ENCODE peak calls at places on chromosomes 11 and 22, in five cellular contexts. F is psoas muscle, H is HCT116, J is PC-3, N is hepatocyte. W is an unnamed sample. For H3K4me1, the result is how much of the 10 kb centered on the place peaks cover.

GRCh38 chr11:8773916-8774537 is 91.4 kb downstream of the RPL27A start:
- DNase-seq in H (no peak), J (no peak), N (no peak), F (no peak), W (no peak)

GRCh38 chr22:44577391-44578114 is 79.5 kb upstream of the RTL6 start:
- DNase-seq in J (no peak), H (no peak), F (no peak), N (no peak), W (no peak)

GRCh38 chr11:74288161-74288560 is 23.3 kb downstream of the P4HA3 start:
- DNase-seq in F (no peak), J (peak), N (peak), H (no peak), W (no peak)

GRCh38 chr11:48116843-48117242 is 99.8 kb upstream of the OR4B1 start:
- DNase-seq in J (no peak), N (no peak), F (no peak), H (no peak), W (no peak)

GRCh38 chr11:86106916-86107315 is 38.0 kb upstream of the PICALM start:
- DNase-seq in F (no peak), J (no peak), H (no peak), N (no peak), W (no peak)

GRCh38 chr11:13119928-13120520 is 110.9 kb downstream of the RASSF10 start:
- DNase-seq in J (peak), F (no peak), H (no peak), N (no peak), W (no peak)

GRCh38 chr22:31754813-31755212 is 994 bp downstream of the DEPDC5 start:
- DNase-seq in H (no peak), F (no peak), J (no peak), N (no peak), W (no peak)

GRCh38 chr22:28955817-28956216 is 72.4 kb downstream of the ZNRF3 start:
- DNase-seq in F (no peak), H (no peak), N (no peak), J (no peak), W (no peak)

GRCh38 chr11:112996924-112997323 is 35.7 kb downstream of the NCAM1 start:
- DNase-seq in F (no peak), N (no peak), J (no peak), H (no peak), W (no peak)

GRCh38 chr22:30284172-30284571 is 5.1 kb downstream of the CASTOR1 start:
- DNase-seq in J (no peak), N (no peak), H (no peak), F (no peak), W (no peak)

GRCh38 chr22:17888855-17889254 is 114.6 kb upstream of the BID start:
- DNase-seq in N (no peak), H (no peak), J (no peak), F (no peak), W (no peak)

GRCh38 chr11:15127341-15127740 is 12.6 kb downstream of the INSC start:
- DNase-seq in H (no peak), N (no peak), F (no peak), J (peak), W (no peak)

GRCh38 chr11:73956876-73957653 is 6.2 kb downstream of the DNAJB13 start:
- DNase-seq in H (no peak), F (no peak), J (no peak), N (no peak), W (no peak)

GRCh38 chr11:88308576-88308975 is 29.0 kb downstream of the CTSC start:
- DNase-seq in H (no peak), F (no peak), J (no peak), N (no peak), W (no peak)

GRCh38 chr11:46416656-46417055 is 25.1 kb upstream of the CHRM4 start:
- DNase-seq in F (no peak), N (no peak), J (no peak), H (no peak), W (no peak)

GRCh38 chr11:35639591-35640179 is 21.4 kb downstream of the FJX1 start:
- DNase-seq in F (no peak), H (no peak), J (no peak), N (no peak), W (no peak)

GRCh38 chr11:86459682-86460460 is 85.2 kb downstream of the CCDC81 start:
- DNase-seq in F (peak), N (peak), H (peak), J (peak), W (peak)

GRCh38 chr11:107018274-107018901 is at the start of gene GUCY1A2:
- DNase-seq in F (peak), N (peak), J (no peak), H (no peak), W (peak)

GRCh38 chr22:26860233-26860765 is 202.9 kb downstream of the MIAT start:
- DNase-seq in F (no peak), N (no peak), J (no peak), H (no peak), W (no peak)

GRCh38 chr11:44905131-44905866 is 45.4 kb downstream of the TP53I11 start:
- DNase-seq in J (no peak), F (no peak), N (no peak), H (no peak), W (no peak)

GRCh38 chr11:111798279-111798678 is 32.1 kb upstream of the PPP2R1B start:
- DNase-seq in F (no peak), N (no peak), J (no peak), H (no peak), W (no peak)

GRCh38 chr22:35437038-35437437 is 37.1 kb downstream of the MCM5 start:
- DNase-seq in F (no peak), H (peak), J (peak), N (no peak), W (no peak)

GRCh38 chr22:19824197-19825015 is 30.3 kb downstream of the GNB1L start:
- DNase-seq in J (no peak), F (no peak), N (peak), H (no peak), W (no peak)

GRCh38 chr11:116680349-116681125 is 92.2 kb downstream of the BUD13 start:
- DNase-seq in F (no peak), N (no peak), J (no peak), H (no peak), W (no peak)

GRCh38 chr11:125835748-125836147 is 2.6 kb downstream of the PATE4 start:
- DNase-seq in J (no peak), N (no peak), F (no peak), H (no peak), W (no peak)

GRCh38 chr22:38859581-38860290 is 12.3 kb downstream of the CBX6 start:
- DNase-seq in N (no peak), J (no peak), H (no peak), F (no peak), W (no peak)

GRCh38 chr22:38860291-38861169 is 11.5 kb downstream of the CBX6 start:
- DNase-seq in H (no peak), N (no peak), J (no peak), F (no peak), W (no peak)

GRCh38 chr22:38861170-38861874 is 10.7 kb downstream of the CBX6 start:
- DNase-seq in F (no peak), J (no peak), H (no peak), N (no peak), W (no peak)

GRCh38 chr22:38861927-38862326 is 10.1 kb downstream of the CBX6 start:
- DNase-seq in H (no peak), N (no peak), J (no peak), F (no peak), W (no peak)

DNA sequence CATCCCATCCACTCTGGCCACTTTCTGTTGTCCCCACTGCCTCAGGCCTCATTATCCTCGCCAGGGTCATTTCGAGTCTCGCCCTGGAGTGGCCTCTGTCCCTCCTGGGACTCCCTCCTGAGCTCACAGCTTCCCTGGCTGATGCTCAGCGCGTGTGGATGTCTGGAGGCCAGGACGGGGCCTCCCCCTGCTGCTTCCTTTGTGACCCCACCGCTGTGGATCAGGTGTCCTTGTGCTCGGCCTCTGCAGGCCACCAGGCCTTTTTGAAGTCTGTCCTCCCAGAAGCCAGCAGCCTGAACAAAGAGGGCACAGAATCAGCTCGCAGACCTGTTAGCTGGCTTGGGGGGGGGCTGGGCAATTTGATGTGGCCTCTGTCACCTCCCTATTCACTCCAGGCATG is 13.5 kb downstream of the CBX6 start:
- DNase-seq in F (no peak), J (no peak), N (no peak), H (no peak), W (no peak)
- H3K4me3 ChIP-seq in F (no peak), J (no peak), N (no peak), H (no peak), W (no peak)

DNA sequence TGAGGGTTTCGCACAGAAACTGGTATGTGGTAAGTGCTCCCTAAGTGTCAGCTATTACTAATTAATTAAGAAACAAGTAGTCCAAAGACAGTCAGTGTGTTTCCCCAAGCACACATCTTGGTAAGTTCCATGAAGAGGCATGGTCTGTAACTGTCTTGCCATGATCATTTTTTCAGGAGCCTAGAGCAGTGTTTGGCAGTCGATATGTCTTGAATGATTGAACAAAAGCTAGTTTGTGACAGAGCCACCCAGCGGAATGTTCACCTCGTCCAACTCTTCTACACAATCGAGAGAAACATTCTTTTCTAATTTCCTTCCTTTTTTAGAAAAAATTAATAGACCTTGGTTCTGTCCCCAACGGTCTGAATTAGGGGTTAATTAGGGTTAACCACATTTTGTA is 57.5 kb upstream of the FTH1 start:
- DNase-seq in N (no peak), H (no peak), J (no peak), F (no peak), W (no peak)
- H3K4me1 ChIP-seq in N (under half), H (under half), J (under half), F (under half), W (under half)

GRCh38 chr11:58575377-58576020 is at the start of gene LPXN:
- DNase-seq in J (peak), H (no peak), F (no peak), N (no peak), W (no peak)

GRCh38 chr11:58578635-58579191 is at the start of gene ZFP91:
- DNase-seq in J (peak), N (peak), H (peak), F (peak), W (peak)

GRCh38 chr11:58577441-58578135 is 1.3 kb upstream of the ZFP91 start:
- DNase-seq in H (no peak), J (peak), N (peak), F (peak), W (peak)

GRCh38 chr11:58578136-58578634 is 678 bp upstream of the ZFP91 start:
- DNase-seq in H (peak), N (peak), F (peak), J (peak), W (peak)

DNA sequence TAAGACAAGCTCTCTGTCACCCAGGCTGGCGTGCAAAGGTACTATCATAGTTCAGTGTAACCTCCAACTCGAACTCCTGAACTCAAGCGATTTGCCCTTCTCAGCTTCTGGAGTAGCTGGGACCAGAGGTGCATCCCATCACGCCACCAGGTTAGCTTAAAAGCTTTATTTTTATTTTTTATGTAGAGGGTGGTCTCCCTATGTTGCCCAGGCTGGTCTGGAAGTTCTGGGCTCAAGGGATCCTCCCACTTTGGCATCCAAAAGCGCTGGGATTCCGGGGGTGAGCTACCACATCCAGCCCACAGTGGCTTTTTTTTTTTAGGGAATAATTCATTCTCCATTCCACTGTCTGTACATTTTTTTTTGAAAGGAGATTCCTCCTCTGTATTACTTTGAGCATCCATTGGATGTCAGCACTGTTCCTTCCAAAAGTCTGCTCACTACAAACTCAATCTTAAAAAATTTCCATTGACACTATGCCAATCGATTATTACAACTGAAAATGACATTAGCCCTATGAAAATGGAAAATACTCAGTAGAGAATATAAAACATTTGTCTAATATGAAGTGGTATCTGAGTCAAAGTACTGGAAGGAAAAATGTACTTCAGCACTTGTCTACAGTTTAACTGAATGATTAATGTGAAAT is 1.3 kb upstream of the LPXN start:
- DNase-seq in J (peak), H (no peak), F (no peak), N (peak), W (no peak)
- TF ChIP-seq CTCF in J (peak), H (peak), F (peak), N (peak), W (peak)

DNA sequence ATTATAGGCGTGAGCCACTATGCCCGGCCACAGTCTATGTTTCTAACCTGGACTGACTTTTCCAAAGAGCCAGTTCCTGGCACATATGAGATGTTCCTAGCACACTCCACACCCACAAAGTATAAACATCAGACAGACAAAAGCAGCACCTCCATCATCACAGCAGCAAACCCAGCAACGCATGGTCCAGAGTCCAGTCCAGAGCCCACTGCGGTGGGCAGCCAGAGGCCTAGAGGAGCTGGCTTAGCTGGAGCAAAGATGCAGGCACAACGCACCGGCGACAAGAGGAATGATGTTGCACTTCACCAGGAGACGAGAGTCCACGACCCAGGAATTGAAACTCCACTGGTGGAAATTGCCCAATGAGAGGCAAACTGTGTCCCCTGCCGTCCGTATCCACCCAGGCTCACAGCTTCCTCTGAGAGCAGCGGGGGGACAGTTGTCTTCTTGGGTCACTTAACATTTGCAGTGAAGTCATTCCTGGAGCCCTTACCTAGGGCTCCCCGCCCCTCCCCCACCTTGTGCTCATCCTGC is 36.6 kb downstream of the RPS6KA4 start:
- DNase-seq in N (no peak), H (no peak), F (no peak), J (no peak), W (no peak)
- H3K4me3 ChIP-seq in N (no peak), H (no peak), F (no peak), J (no peak), W (peak)

W was measured in left ventricle myocardium inferior.